ENCODE peak calls at places on chromosomes 6 and 20, in seven cellular contexts. W, N, I, Y, S, Z and Q are unnamed samples.
A peak's percentile ranks its signal among the peaks of the same experiment; 100 is the strongest.

GRCh38 chr20:63032026-63032800 is 25.4 kb upstream of the BHLHE23 start:
- DNase-seq in Y (no peak), I (no peak), W (no peak), Z (no peak), N (no peak), S (no peak), Q (no peak)

GRCh38 chr6:87100216-87100615 is 5.3 kb upstream of the CGA start:
- DNase-seq in I (no peak), Y (no peak), Z (no peak), N (no peak), S (no peak), W (no peak), Q (no peak)

GRCh38 chr20:34069341-34070078 is 42.5 kb downstream of the EIF2S2 start:
- DNase-seq in S (peak; percentile 51), Z (peak; percentile 76), I (peak; percentile 90), N (no peak), Y (peak; percentile 18), W (peak; percentile 88), Q (peak; percentile 93)

GRCh38 chr20:62359491-62360121 is 7.5 kb downstream of the LAMA5 start:
- DNase-seq in Z (peak; percentile 83), N (no peak), Y (no peak), S (no peak), W (peak; percentile 96), I (peak; percentile 90), Q (peak; percentile 80)

GRCh38 chr6:15023448-15023847 is 222.4 kb upstream of the JARID2 start:
- DNase-seq in W (no peak), S (no peak), N (no peak), Y (no peak), I (no peak), Z (no peak), Q (no peak)

GRCh38 chr6:25219147-25219546 is 60.0 kb upstream of the CARMIL1 start:
- DNase-seq in S (no peak), W (no peak), Z (no peak), N (no peak), Y (no peak), I (no peak), Q (peak; percentile 24)

GRCh38 chr6:137967689-137968467 is 100.8 kb downstream of the TNFAIP3 start:
- DNase-seq in Z (no peak), W (no peak), Y (no peak), I (peak; percentile 28), N (no peak), S (no peak), Q (no peak)

GRCh38 chr20:44142416-44142815 is 44.6 kb downstream of the JPH2 start:
- DNase-seq in Z (no peak), Y (no peak), I (peak; percentile 12), N (no peak), S (no peak), W (no peak), Q (no peak)

GRCh38 chr6:43938178-43939101 is 168.4 kb downstream of the VEGFA start:
- DNase-seq in N (no peak), S (no peak), Z (no peak), I (no peak), W (no peak), Y (no peak), Q (no peak)

GRCh38 chr6:161057103-161058091 is 65.8 kb downstream of the MAP3K4 start:
- DNase-seq in Y (no peak), N (no peak), Z (no peak), W (no peak), I (no peak), S (no peak), Q (peak; percentile 19)

GRCh38 chr6:45074423-45074822 is 253.7 kb upstream of the RUNX2 start:
- DNase-seq in I (no peak), N (no peak), Z (no peak), W (no peak), S (no peak), Y (no peak), Q (no peak)

GRCh38 chr6:143337201-143337949 is 113.1 kb downstream of the ADAT2 start:
- DNase-seq in N (peak; percentile 22), I (peak; percentile 35), Y (peak; percentile 16), S (peak; percentile 38), Z (peak; percentile 32), W (peak; percentile 33), Q (peak; percentile 57)

GRCh38 chr6:76792394-76792793 is 670.9 kb downstream of the HTR1B start:
- DNase-seq in S (no peak), Y (no peak), I (no peak), W (peak; percentile 78), N (no peak), Z (no peak), Q (no peak)